ENCODE peak calls at places on chromosomes 1 and 21, in nine cellular contexts. Z is kidney tubule cell, N is GOT3, T is brain microvascular endothelial cell, I is T-helper 1 cell, O is heart left ventricle, U is EH, P is PC-9, M is GF-D8. A is an unnamed sample.

GRCh38 chr1:156652992-156653355 is 11.1 kb downstream of the BCAN start:
- DNase-seq in I (no peak), P (no peak), N (no peak), T (no peak), O (no peak), M (no peak), Z (no peak), U (no peak), A (no peak)

GRCh38 chr1:25774921-25775774 is 24.8 kb upstream of the SELENON start:
- DNase-seq in T (no peak), N (no peak), M (peak; percentile 9), Z (peak; percentile 42), O (no peak), I (peak; percentile 78), U (peak; percentile 26), P (peak; percentile 52), A (peak; percentile 82)

GRCh38 chr1:185960377-185961151 is 226.4 kb downstream of the HMCN1 start:
- DNase-seq in P (no peak), U (peak; percentile 58), I (no peak), O (peak; percentile 76), T (no peak), Z (peak; percentile 44), M (no peak), N (no peak), A (no peak)

GRCh38 chr1:225937048-225937968 is 3.7 kb downstream of the LEFTY2 start:
- DNase-seq in T (no peak), Z (no peak), P (no peak), I (no peak), M (no peak), N (no peak), O (no peak), U (no peak), A (no peak)

GRCh38 chr21:38712076-38712475 is 93.7 kb upstream of the ETS2 start:
- DNase-seq in T (peak; percentile 23), N (no peak), U (peak; percentile 57), Z (peak; percentile 53), P (no peak), I (no peak), O (no peak), M (peak; percentile 28), A (no peak)

GRCh38 chr1:33158366-33158765 is 23.5 kb downstream of the TRIM62 start:
- DNase-seq in N (no peak), Z (no peak), T (no peak), O (no peak), U (no peak), P (no peak), M (no peak), I (no peak), A (no peak)

GRCh38 chr1:16999863-17000262 is 11.9 kb downstream of the ATP13A2 start:
- DNase-seq in Z (no peak), U (no peak), M (no peak), T (no peak), I (no peak), P (no peak), N (no peak), O (no peak), A (no peak)

GRCh38 chr1:208029381-208030319 is 118.7 kb upstream of the CD34 start:
- DNase-seq in I (no peak), O (no peak), N (no peak), T (peak; percentile 53), P (no peak), U (peak; percentile 84), M (no peak), Z (peak; percentile 57), A (no peak)

GRCh38 chr1:6262570-6263420 is 1.9 kb upstream of the GPR153 start:
- DNase-seq in P (no peak), M (no peak), Z (no peak), U (no peak), N (no peak), T (no peak), I (no peak), O (peak; percentile 83), A (no peak)

GRCh38 chr1:192171123-192171522 is 12.9 kb downstream of the RGS18 start:
- DNase-seq in T (no peak), I (no peak), Z (no peak), P (no peak), N (no peak), O (no peak), M (no peak), U (no peak), A (no peak)

GRCh38 chr1:154840557-154841176 is 29.4 kb downstream of the KCNN3 start:
- DNase-seq in M (no peak), Z (peak; percentile 19), I (no peak), U (peak; percentile 35), P (no peak), N (no peak), T (no peak), O (no peak), A (no peak)

GRCh38 chr1:44842763-44843655 is at the start of gene PTCH2:
- DNase-seq in I (no peak), N (no peak), T (no peak), M (no peak), O (peak; percentile 74), P (no peak), Z (peak; percentile 43), U (peak; percentile 78), A (no peak)

GRCh38 chr1:234709473-234710279 is 99.7 kb upstream of the IRF2BP2 start:
- DNase-seq in P (no peak), M (no peak), O (no peak), N (no peak), U (no peak), Z (no peak), I (no peak), T (no peak), A (no peak)

GRCh38 chr1:77487631-77488030 is 194.8 kb downstream of the ZZZ3 start:
- DNase-seq in I (no peak), M (no peak), O (no peak), T (no peak), Z (no peak), P (no peak), U (no peak), N (no peak), A (no peak)

GRCh38 chr21:38622827-38623209 is 124.5 kb upstream of the ERG start:
- DNase-seq in I (no peak), N (no peak), M (no peak), P (no peak), U (no peak), O (no peak), T (no peak), Z (no peak), A (no peak)

GRCh38 chr1:119797137-119797536 is 14.1 kb downstream of the REG4 start:
- DNase-seq in T (no peak), I (no peak), P (no peak), U (no peak), N (no peak), M (no peak), Z (no peak), O (no peak), A (no peak)

GRCh38 chr1:15371610-15372539 is 37.8 kb upstream of the EFHD2 start:
- DNase-seq in N (no peak), I (no peak), M (no peak), U (no peak), O (no peak), P (no peak), T (no peak), Z (no peak), A (no peak)

GRCh38 chr1:216346521-216346920 is 76.7 kb downstream of the USH2A start:
- DNase-seq in T (no peak), M (no peak), N (no peak), I (no peak), P (no peak), U (peak; percentile 4), O (no peak), Z (no peak), A (no peak)

GRCh38 chr1:177863776-177864175 is 106.1 kb downstream of the SEC16B start:
- DNase-seq in O (no peak), I (no peak), P (no peak), M (no peak), N (no peak), Z (no peak), T (no peak), U (peak; percentile 85), A (no peak)

GRCh38 chr1:229364216-229365065 is 21.6 kb upstream of the CCSAP start:
- DNase-seq in U (no peak), I (no peak), N (no peak), T (no peak), O (no peak), Z (no peak), M (no peak), P (no peak), A (no peak)

GRCh38 chr1:3907031-3907534 is 7.0 kb upstream of the C1orf174 start:
- DNase-seq in O (no peak), U (peak; percentile 7), N (no peak), I (no peak), P (no peak), Z (no peak), T (no peak), M (no peak), A (no peak)

GRCh38 chr1:56416385-56416972 is 162.9 kb downstream of the PLPP3 start:
- DNase-seq in I (no peak), U (peak; percentile 20), M (no peak), N (no peak), O (no peak), Z (peak; percentile 62), P (no peak), T (no peak), A (no peak)

GRCh38 chr1:91557826-91558225 is 57.2 kb downstream of the CDC7 start:
- DNase-seq in I (no peak), O (no peak), N (no peak), M (no peak), T (no peak), Z (no peak), P (no peak), U (no peak), A (no peak)

GRCh38 chr21:41009398-41010177 is 158.4 kb upstream of the BACE2 start:
- DNase-seq in P (no peak), O (no peak), I (no peak), M (no peak), N (no peak), U (no peak), Z (no peak), T (no peak), A (no peak)

GRCh38 chr1:9659328-9659727 is 7.8 kb downstream of the PIK3CD start:
- DNase-seq in M (no peak), Z (peak; percentile 3), P (no peak), O (no peak), T (peak; percentile 68), N (no peak), I (no peak), U (peak; percentile 85), A (no peak)

GRCh38 chr1:32335619-32335950 is 448 bp downstream of the MARCKSL1 start:
- DNase-seq in Z (no peak), I (no peak), P (no peak), U (no peak), N (no peak), T (no peak), O (no peak), M (no peak), A (no peak)

GRCh38 chr1:23530089-23530749 is 814 bp downstream of the E2F2 start:
- DNase-seq in I (no peak), P (no peak), O (no peak), Z (no peak), U (no peak), M (no peak), N (no peak), T (no peak), A (no peak)

GRCh38 chr1:4771721-4772120 is 117.3 kb downstream of the AJAP1 start:
- DNase-seq in O (no peak), T (no peak), N (no peak), U (no peak), Z (no peak), P (no peak), I (no peak), M (no peak), A (no peak)

GRCh38 chr1:90000934-90001676 is 6.2 kb downstream of the ZNF326 start:
- DNase-seq in M (no peak), T (no peak), O (no peak), I (no peak), Z (no peak), P (no peak), U (no peak), N (no peak), A (no peak)

GRCh38 chr1:99642053-99642452 is 3.9 kb upstream of the PALMD start:
- DNase-seq in N (no peak), U (no peak), O (no peak), P (no peak), T (no peak), I (no peak), Z (no peak), M (no peak), A (no peak)

GRCh38 chr1:205013683-205014367 is 29.2 kb upstream of the CNTN2 start:
- DNase-seq in T (no peak), Z (peak; percentile 3), M (no peak), P (no peak), I (no peak), U (peak; percentile 41), N (no peak), O (peak; percentile 40), A (no peak)

A was measured in T follicular helper cell.